ENCODE peak calls at places on chromosomes 3 and 15, in six cellular contexts. W, R, U, C, H and T are unnamed samples.

GRCh38 chr3:108475220-108475782 is 35.1 kb downstream of the MYH15 start:
- ATAC-seq in C (no peak), W (no peak), R (no peak), U (no peak), H (no peak), T (no peak)

GRCh38 chr3:188788621-188789081 is 383.1 kb upstream of the TPRG1 start:
- ATAC-seq in R (peak; percentile 48), U (peak; percentile 12), W (peak; percentile 87), H (peak; percentile 98), C (peak; percentile 95), T (no peak)

GRCh38 chr3:148158210-148158609 is 539.5 kb upstream of the AGTR1 start:
- ATAC-seq in C (no peak), H (no peak), U (no peak), R (no peak), W (no peak), T (no peak)

GRCh38 chr3:139597947-139598346 is 58.4 kb upstream of the RBP1 start:
- ATAC-seq in U (no peak), H (no peak), R (peak; percentile 75), W (no peak), C (no peak), T (no peak)

GRCh38 chr3:71581451-71581980 is 2.0 kb downstream of the FOXP1 start:
- ATAC-seq in R (peak; percentile 32), C (peak; percentile 48), U (no peak), H (peak; percentile 43), W (no peak), T (peak; percentile 2)

GRCh38 chr15:56040081-56041035 is 46.9 kb upstream of the NEDD4 start:
- ATAC-seq in C (no peak), U (peak; percentile 87), W (no peak), H (no peak), R (peak; percentile 77), T (peak; percentile 97)

GRCh38 chr3:113276581-113277080 is 65.3 kb downstream of the BOC start:
- ATAC-seq in U (no peak), H (no peak), W (no peak), R (peak; percentile 43), C (no peak), T (no peak)

GRCh38 chr3:45778761-45779201 is 17.6 kb downstream of the SLC6A20 start:
- ATAC-seq in W (no peak), R (no peak), C (no peak), H (no peak), U (no peak), T (no peak)

GRCh38 chr3:118963711-118964110 is 70.9 kb downstream of the IGSF11 start:
- ATAC-seq in W (no peak), U (no peak), R (no peak), C (no peak), H (no peak), T (no peak)

GRCh38 chr3:53278667-53279066 is 22.8 kb upstream of the TKT start:
- ATAC-seq in R (no peak), C (no peak), W (no peak), H (no peak), U (no peak), T (no peak)

GRCh38 chr15:27235689-27236088 is 264.7 kb downstream of the GABRG3 start:
- ATAC-seq in W (no peak), U (no peak), H (no peak), R (peak; percentile 15), C (no peak), T (no peak)

GRCh38 chr3:150370982-150371381 is 37.1 kb upstream of the TSC22D2 start:
- ATAC-seq in U (no peak), H (no peak), C (no peak), R (peak; percentile 37), W (no peak), T (no peak)

GRCh38 chr15:26623071-26623470 is 149.8 kb downstream of the GABRB3 start:
- ATAC-seq in H (no peak), C (no peak), W (no peak), U (no peak), R (no peak), T (no peak)

GRCh38 chr3:11603628-11604027 is 40.1 kb downstream of the VGLL4 start:
- ATAC-seq in H (no peak), R (peak; percentile 25), C (no peak), W (no peak), U (peak; percentile 55), T (peak; percentile 62)

GRCh38 chr15:55564347-55565145 is 23.6 kb downstream of the PYGO1 start:
- ATAC-seq in H (no peak), U (no peak), W (no peak), C (no peak), R (no peak), T (no peak)

GRCh38 chr3:190261015-190261414 is 61.2 kb downstream of the CLDN1 start:
- ATAC-seq in R (peak; percentile 47), C (no peak), H (no peak), W (no peak), U (no peak), T (no peak)

GRCh38 chr3:192885374-192885773 is 32.3 kb downstream of the MB21D2 start:
- ATAC-seq in H (no peak), W (no peak), U (no peak), C (no peak), R (no peak), T (no peak)

GRCh38 chr15:59791646-59792208 is 102.6 kb upstream of the BNIP2 start:
- ATAC-seq in R (no peak), H (no peak), U (no peak), W (peak; percentile 14), C (no peak), T (no peak)

GRCh38 chr3:65829228-65829627 is 209.5 kb downstream of the MAGI1 start:
- ATAC-seq in U (no peak), W (no peak), C (no peak), R (no peak), H (no peak), T (no peak)

GRCh38 chr15:78051622-78052405 is 25.7 kb downstream of the TBC1D2B start:
- ATAC-seq in U (no peak), C (no peak), H (no peak), R (peak; percentile 50), W (peak; percentile 10), T (no peak)

GRCh38 chr3:10437272-10437994 is 68.0 kb downstream of the ATP2B2 start:
- ATAC-seq in W (peak; percentile 85), C (peak; percentile 96), U (no peak), H (peak; percentile 96), R (no peak), T (no peak)

GRCh38 chr3:30349507-30349906 is 256.9 kb upstream of the TGFBR2 start:
- ATAC-seq in U (no peak), C (no peak), H (no peak), W (no peak), R (peak; percentile 35), T (no peak)

GRCh38 chr3:121667333-121667732 is 6.6 kb upstream of the HCLS1 start:
- ATAC-seq in U (no peak), W (no peak), R (no peak), H (no peak), C (no peak), T (no peak)

GRCh38 chr15:93826798-93827197 is 404.6 kb upstream of the MCTP2 start:
- ATAC-seq in H (no peak), W (no peak), U (no peak), C (no peak), R (peak; percentile 87), T (peak; percentile 31)

GRCh38 chr3:108389361-108389760 is 93.0 kb downstream of the HHLA2 start:
- ATAC-seq in U (no peak), R (no peak), C (no peak), H (no peak), W (no peak), T (no peak)

GRCh38 chr3:177057768-177058167 is 139.5 kb downstream of the TBL1XR1 start:
- ATAC-seq in U (no peak), R (no peak), H (peak; percentile 97), C (peak; percentile 88), W (peak; percentile 88), T (no peak)

GRCh38 chr3:37217098-37217849 is 42.9 kb upstream of the LRRFIP2 start:
- ATAC-seq in U (no peak), H (no peak), W (peak; percentile 71), R (no peak), C (no peak), T (no peak)

GRCh38 chr3:123335007-123335670 is 113.8 kb downstream of the ADCY5 start:
- ATAC-seq in U (no peak), R (peak; percentile 16), H (no peak), W (peak; percentile 50), C (no peak), T (no peak)

GRCh38 chr15:91947370-91947769 is 93.9 kb downstream of the SLCO3A1 start:
- ATAC-seq in U (no peak), C (no peak), W (no peak), R (no peak), H (no peak), T (no peak)

GRCh38 chr15:57554063-57554820 is 37.5 kb upstream of the MYZAP start:
- ATAC-seq in W (no peak), R (peak; percentile 6), C (no peak), U (peak; percentile 41), H (peak; percentile 9), T (no peak)

GRCh38 chr3:12379640-12380407 is 91.0 kb downstream of the PPARG start:
- ATAC-seq in H (no peak), R (no peak), W (no peak), U (no peak), C (no peak), T (no peak)

GRCh38 chr3:32340039-32340438 is 51.6 kb upstream of the CMTM7 start:
- ATAC-seq in W (peak; percentile 75), U (no peak), H (peak; percentile 67), R (peak; percentile 85), C (peak; percentile 63), T (no peak)

GRCh38 chr3:11379238-11379823 is 107.1 kb downstream of the ATG7 start:
- ATAC-seq in U (peak; percentile 62), C (peak; percentile 27), H (peak; percentile 44), R (peak; percentile 66), W (peak; percentile 45), T (peak; percentile 25)

GRCh38 chr3:182785756-182786155 is 7.5 kb upstream of the ATP11B start:
- ATAC-seq in W (no peak), U (no peak), C (no peak), R (no peak), H (no peak), T (no peak)

GRCh38 chr3:89474333-89475130 is 367.1 kb downstream of the EPHA3 start:
- ATAC-seq in C (no peak), R (no peak), U (no peak), H (no peak), W (no peak), T (no peak)

GRCh38 chr3:151460774-151461450 is at the start of gene IGSF10:
- ATAC-seq in U (peak; percentile 62), H (peak; percentile 16), C (no peak), W (no peak), R (peak; percentile 71), T (peak; percentile 36)

GRCh38 chr3:133040696-133041523 is 2.7 kb downstream of the TMEM108 start:
- ATAC-seq in H (no peak), C (no peak), U (peak; percentile 60), W (no peak), R (peak; percentile 85), T (peak; percentile 69)

GRCh38 chr3:58043933-58044332 is 35.7 kb downstream of the FLNB start:
- ATAC-seq in H (peak; percentile 63), R (no peak), C (no peak), U (no peak), W (no peak), T (no peak)

GRCh38 chr3:169619793-169620192 is 43.7 kb downstream of the MECOM start:
- ATAC-seq in W (no peak), U (no peak), C (no peak), R (peak; percentile 28), H (no peak), T (no peak)